ENCODE peak calls at places on chromosomes 6 and 20, in eight cellular contexts. One of them, this sample, is unnamed.

GRCh38 chr6:56292505-56293181 is 45.3 kb upstream of the COL21A1 start:
- DNase-seq in GM18507: no peak
- DNase-seq in T-helper 9 cell: no peak
- DNase-seq in NCI-H524: no peak
- DNase-seq in effector CD4-positive, alpha-beta T cell: no peak
- DNase-seq in left colon: peak
- DNase-seq in SIG-M5: no peak
- DNase-seq in ACHN: peak
- DNase-seq in this sample: peak

GRCh38 chr20:62824476-62825287 is 7.8 kb downstream of the COL9A3 start:
- DNase-seq in GM18507: no peak
- DNase-seq in T-helper 9 cell: peak
- DNase-seq in NCI-H524: no peak
- DNase-seq in effector CD4-positive, alpha-beta T cell: peak
- DNase-seq in left colon: peak
- DNase-seq in SIG-M5: no peak
- DNase-seq in ACHN: peak
- DNase-seq in this sample: peak

GRCh38 chr6:87909849-87910248 is 137.8 kb upstream of the SPACA1 start:
- DNase-seq in GM18507: no peak
- DNase-seq in T-helper 9 cell: no peak
- DNase-seq in NCI-H524: no peak
- DNase-seq in effector CD4-positive, alpha-beta T cell: no peak
- DNase-seq in left colon: no peak
- DNase-seq in SIG-M5: no peak
- DNase-seq in ACHN: peak
- DNase-seq in this sample: no peak

GRCh38 chr20:9517297-9518134 is 3.1 kb downstream of the LAMP5 start:
- DNase-seq in GM18507: no peak
- DNase-seq in T-helper 9 cell: no peak
- DNase-seq in NCI-H524: no peak
- DNase-seq in effector CD4-positive, alpha-beta T cell: no peak
- DNase-seq in left colon: no peak
- DNase-seq in SIG-M5: no peak
- DNase-seq in ACHN: no peak
- DNase-seq in this sample: no peak

GRCh38 chr6:107491791-107492674 is 2.1 kb downstream of the SOBP start:
- DNase-seq in GM18507: no peak
- DNase-seq in T-helper 9 cell: no peak
- DNase-seq in NCI-H524: no peak
- DNase-seq in effector CD4-positive, alpha-beta T cell: no peak
- DNase-seq in left colon: no peak
- DNase-seq in SIG-M5: no peak
- DNase-seq in ACHN: no peak
- DNase-seq in this sample: no peak

GRCh38 chr6:4084444-4085328 is 5.7 kb upstream of the FAM217A start:
- DNase-seq in GM18507: no peak
- DNase-seq in T-helper 9 cell: no peak
- DNase-seq in NCI-H524: no peak
- DNase-seq in effector CD4-positive, alpha-beta T cell: no peak
- DNase-seq in left colon: no peak
- DNase-seq in SIG-M5: no peak
- DNase-seq in ACHN: peak
- DNase-seq in this sample: no peak

GRCh38 chr6:110831405-110831804 is 16.1 kb upstream of the CDK19 start:
- DNase-seq in GM18507: no peak
- DNase-seq in T-helper 9 cell: no peak
- DNase-seq in NCI-H524: no peak
- DNase-seq in effector CD4-positive, alpha-beta T cell: no peak
- DNase-seq in left colon: no peak
- DNase-seq in SIG-M5: no peak
- DNase-seq in ACHN: no peak
- DNase-seq in this sample: no peak

GRCh38 chr20:31910071-31910803 is 39.8 kb downstream of the TTLL9 start:
- DNase-seq in GM18507: no peak
- DNase-seq in T-helper 9 cell: no peak
- DNase-seq in NCI-H524: no peak
- DNase-seq in effector CD4-positive, alpha-beta T cell: no peak
- DNase-seq in left colon: no peak
- DNase-seq in SIG-M5: no peak
- DNase-seq in ACHN: no peak
- DNase-seq in this sample: no peak

GRCh38 chr6:3022765-3023662 is 23.3 kb downstream of the NQO2 start:
- DNase-seq in GM18507: no peak
- DNase-seq in T-helper 9 cell: peak
- DNase-seq in NCI-H524: no peak
- DNase-seq in effector CD4-positive, alpha-beta T cell: peak
- DNase-seq in left colon: peak
- DNase-seq in SIG-M5: no peak
- DNase-seq in ACHN: no peak
- DNase-seq in this sample: no peak

GRCh38 chr6:14881399-14881798 is 364.5 kb upstream of the JARID2 start:
- DNase-seq in GM18507: no peak
- DNase-seq in T-helper 9 cell: no peak
- DNase-seq in NCI-H524: no peak
- DNase-seq in effector CD4-positive, alpha-beta T cell: no peak
- DNase-seq in left colon: no peak
- DNase-seq in SIG-M5: no peak
- DNase-seq in ACHN: peak
- DNase-seq in this sample: no peak

GRCh38 chr6:3137057-3137777 is 18.7 kb downstream of the BPHL start:
- DNase-seq in GM18507: no peak
- DNase-seq in T-helper 9 cell: no peak
- DNase-seq in NCI-H524: no peak
- DNase-seq in effector CD4-positive, alpha-beta T cell: no peak
- DNase-seq in left colon: no peak
- DNase-seq in SIG-M5: no peak
- DNase-seq in ACHN: no peak
- DNase-seq in this sample: no peak

GRCh38 chr6:80974579-80974978 is 777.9 kb downstream of the TENT5A start:
- DNase-seq in GM18507: no peak
- DNase-seq in T-helper 9 cell: no peak
- DNase-seq in NCI-H524: no peak
- DNase-seq in effector CD4-positive, alpha-beta T cell: no peak
- DNase-seq in left colon: no peak
- DNase-seq in SIG-M5: no peak
- DNase-seq in ACHN: no peak
- DNase-seq in this sample: no peak

GRCh38 chr6:36769676-36770499 is 69.4 kb downstream of the CPNE5 start:
- DNase-seq in GM18507: no peak
- DNase-seq in T-helper 9 cell: no peak
- DNase-seq in NCI-H524: no peak
- DNase-seq in effector CD4-positive, alpha-beta T cell: no peak
- DNase-seq in left colon: no peak
- DNase-seq in SIG-M5: no peak
- DNase-seq in ACHN: peak
- DNase-seq in this sample: no peak

GRCh38 chr20:23309781-23310180 is 40.8 kb upstream of the NXT1 start:
- DNase-seq in GM18507: no peak
- DNase-seq in T-helper 9 cell: no peak
- DNase-seq in NCI-H524: no peak
- DNase-seq in effector CD4-positive, alpha-beta T cell: no peak
- DNase-seq in left colon: no peak
- DNase-seq in SIG-M5: no peak
- DNase-seq in ACHN: no peak
- DNase-seq in this sample: no peak

GRCh38 chr20:63317601-63318291 is 24.8 kb downstream of the COL20A1 start:
- DNase-seq in GM18507: no peak
- DNase-seq in T-helper 9 cell: no peak
- DNase-seq in NCI-H524: no peak
- DNase-seq in effector CD4-positive, alpha-beta T cell: no peak
- DNase-seq in left colon: no peak
- DNase-seq in SIG-M5: no peak
- DNase-seq in ACHN: no peak
- DNase-seq in this sample: no peak

GRCh38 chr6:128932061-128932460 is 49.1 kb downstream of the LAMA2 start:
- DNase-seq in GM18507: no peak
- DNase-seq in T-helper 9 cell: no peak
- DNase-seq in NCI-H524: no peak
- DNase-seq in effector CD4-positive, alpha-beta T cell: no peak
- DNase-seq in left colon: no peak
- DNase-seq in SIG-M5: no peak
- DNase-seq in ACHN: no peak
- DNase-seq in this sample: no peak

This sample was measured in GM13977.